ENCODE peak calls at places on chromosome 20, in six cellular contexts. K, E, B, F, X and G are unnamed samples.

GRCh38 chr20:52783769-52784168 is 188.4 kb upstream of the TSHZ2 start:
- DNase-seq in F (no peak), K (peak; percentile 20), B (no peak), E (no peak), X (no peak), G (no peak)

GRCh38 chr20:38748863-38749153 is 548 bp downstream of the ACTR5 start:
- DNase-seq in X (no peak), K (peak; percentile 78), E (no peak), B (no peak), F (no peak), G (no peak)

GRCh38 chr20:17225891-17226409 is 890 bp upstream of the PCSK2 start:
- DNase-seq in E (no peak), K (no peak), B (no peak), X (no peak), F (no peak), G (no peak)

GRCh38 chr20:63686094-63686491 is 10.4 kb upstream of the TNFRSF6B start:
- DNase-seq in K (no peak), B (no peak), F (no peak), X (no peak), E (no peak), G (no peak)

GRCh38 chr20:57415791-57416190 is 24.6 kb downstream of the RBM38 start:
- DNase-seq in E (no peak), K (no peak), X (no peak), B (no peak), F (no peak), G (no peak)

GRCh38 chr20:8454137-8454712 is 322.2 kb downstream of the PLCB1 start:
- DNase-seq in E (no peak), X (peak; percentile 97), F (no peak), K (no peak), B (no peak), G (no peak)

GRCh38 chr20:37506166-37506725 is 14.8 kb upstream of the NNAT start:
- DNase-seq in X (no peak), K (no peak), E (no peak), F (no peak), B (no peak), G (no peak)

GRCh38 chr20:63224272-63225081 is 8.5 kb upstream of the YTHDF1 start:
- DNase-seq in E (peak; percentile 29), X (peak; percentile 44), K (no peak), F (peak; percentile 81), B (no peak), G (no peak)

GRCh38 chr20:5657190-5657872 is 92.9 kb upstream of the SHLD1 start:
- DNase-seq in B (no peak), E (peak; percentile 51), X (peak; percentile 99), F (no peak), K (peak; percentile 47), G (peak; percentile 31)
- H3K4me1 ChIP-seq in B (peaks cover 28% of the 10 kb centered on the region), E (peaks cover 5% of the 10 kb centered on the region), X (peaks cover 30% of the 10 kb centered on the region), F (peaks cover 30% of the 10 kb centered on the region), K (peaks cover 5% of the 10 kb centered on the region), G (peaks cover 26% of the 10 kb centered on the region)

DNA sequence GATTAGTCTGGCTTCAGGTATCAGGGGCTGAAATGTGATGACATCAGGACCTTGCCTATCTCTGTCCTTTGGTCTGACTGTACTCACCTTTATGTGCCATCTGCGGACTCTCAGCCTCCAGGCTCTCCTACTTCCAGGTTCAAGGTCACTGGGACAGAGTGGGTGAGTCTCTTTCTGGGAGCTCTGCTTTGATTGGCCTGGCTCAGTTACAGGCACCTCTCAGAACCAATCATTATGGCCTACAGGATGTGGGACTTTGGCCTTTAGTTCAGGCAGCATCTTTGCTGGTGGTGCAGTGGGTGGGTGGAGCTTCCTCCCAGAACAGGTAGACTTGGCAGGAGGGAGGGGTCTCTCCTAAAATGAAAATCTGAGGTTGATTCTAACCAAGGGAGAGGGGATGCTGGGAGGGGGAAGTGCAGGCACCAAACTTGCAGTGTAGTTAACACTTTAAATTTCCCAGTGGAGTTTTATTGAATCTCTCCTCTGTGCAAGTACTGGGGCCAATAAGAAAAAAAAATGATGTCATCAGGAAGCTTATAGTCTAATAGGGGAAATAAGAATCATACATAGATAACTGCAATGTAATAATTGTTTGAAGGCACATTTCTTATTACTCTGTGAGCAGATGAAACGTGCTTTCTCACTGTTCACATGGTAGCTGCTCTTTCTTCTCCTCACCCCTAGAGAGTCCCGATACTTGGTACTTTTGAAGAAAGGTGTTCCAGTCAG is 53.4 kb downstream of the SLC24A3 start:
- DNase-seq in K (no peak), F (no peak), X (no peak), E (no peak), B (no peak), G (no peak)
- TF ChIP-seq CTCF in K (no peak), F (no peak), X (no peak), E (no peak), B (no peak), G (no peak)

GRCh38 chr20:25291432-25292133 is 43.7 kb downstream of the PYGB start:
- DNase-seq in E (no peak), F (peak; percentile 51), B (no peak), X (no peak), K (no peak), G (no peak)
- H3K4me1 ChIP-seq in E (no peaks in the 10 kb centered on the region), F (peaks cover 57% of the 10 kb centered on the region), B (peaks cover 15% of the 10 kb centered on the region), X (peaks cover 6% of the 10 kb centered on the region), K (no peaks in the 10 kb centered on the region), G (peaks cover 22% of the 10 kb centered on the region)

GRCh38 chr20:18721716-18722115 is 91.9 kb upstream of the SCP2D1 start:
- DNase-seq in K (no peak), X (no peak), E (peak; percentile 72), F (no peak), B (no peak), G (no peak)

GRCh38 chr20:18717062-18717461 is 96.5 kb upstream of the SCP2D1 start:
- DNase-seq in B (no peak), K (no peak), X (no peak), F (no peak), E (no peak), G (no peak)

GRCh38 chr20:18719426-18719825 is 94.2 kb upstream of the SCP2D1 start:
- DNase-seq in F (no peak), B (no peak), K (no peak), X (peak; percentile 56), E (no peak), G (no peak)

GRCh38 chr20:18715564-18715963 is 98.0 kb upstream of the SCP2D1 start:
- DNase-seq in K (no peak), X (no peak), F (no peak), B (no peak), E (no peak), G (no peak)

DNA sequence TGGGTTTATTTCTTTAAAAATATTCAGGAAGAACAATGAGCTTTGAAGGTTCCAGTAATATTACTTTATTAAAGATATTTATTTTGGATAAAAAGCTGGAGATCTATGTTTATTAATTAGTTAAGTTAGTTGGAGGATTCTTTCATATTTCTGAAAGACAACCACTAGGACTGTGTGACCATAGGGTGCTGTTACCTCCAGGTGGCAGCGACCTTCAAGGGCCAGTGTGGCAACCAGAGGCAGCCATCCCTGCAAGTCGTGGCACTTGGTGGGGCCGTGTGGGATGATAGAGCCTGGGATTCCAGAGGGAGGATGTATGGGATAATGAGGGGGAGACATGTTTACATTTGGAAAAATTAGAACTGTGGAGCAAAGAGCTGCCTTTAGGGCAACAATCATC is 95.5 kb upstream of the SCP2D1 start:
- DNase-seq in E (no peak), K (no peak), F (no peak), B (no peak), X (no peak), G (no peak)
- TF ChIP-seq CTCF in E (no peak), K (no peak), F (no peak), B (no peak), X (no peak), G (no peak)

GRCh38 chr20:49181265-49181877 is 6.8 kb downstream of the STAU1 start:
- DNase-seq in E (no peak), X (no peak), B (no peak), K (no peak), F (no peak), G (no peak)
- H3K4me1 ChIP-seq in E (peaks cover 3% of the 10 kb centered on the region), X (peaks cover 6% of the 10 kb centered on the region), B (peaks cover 22% of the 10 kb centered on the region), K (peaks cover 12% of the 10 kb centered on the region), F (peaks cover 49% of the 10 kb centered on the region), G (peaks cover 43% of the 10 kb centered on the region)

DNA sequence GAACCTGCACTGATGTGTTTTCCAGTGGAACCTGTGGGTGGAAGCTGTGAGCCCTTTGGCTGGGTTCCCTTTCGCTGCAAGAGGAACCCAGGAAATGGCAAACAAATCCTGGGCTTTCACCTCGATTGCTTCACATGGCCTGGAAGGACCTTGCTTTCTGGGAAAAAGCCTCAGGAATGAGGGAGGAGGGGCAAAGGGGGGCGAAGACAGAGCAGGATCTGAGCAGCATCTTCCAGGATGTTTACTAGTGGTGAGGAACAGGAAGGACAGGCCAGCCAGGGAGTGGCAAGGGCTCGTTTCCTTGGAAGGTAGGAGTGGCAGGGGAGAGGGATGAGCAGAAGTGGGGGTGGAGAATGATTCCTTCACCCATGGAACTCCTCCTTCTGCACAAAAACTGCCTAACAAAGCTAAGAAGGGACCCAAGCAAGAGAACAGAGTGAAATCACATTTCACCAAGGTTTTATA is 5.9 kb downstream of the SLC2A10 start:
- DNase-seq in X (peak; percentile 80), F (no peak), B (peak; percentile 58), K (peak; percentile 70), E (peak; percentile 57), G (no peak)
- TF ChIP-seq CTCF in X (no peak), F (no peak), B (no peak), K (peak; percentile 33), E (no peak), G (no peak)